ENCODE peak calls at places on chromosome 7, in ten cellular contexts. Q is CD8-positive, alpha-beta T cell; A is ovary; C is heart right ventricle; D is left ventricle myocardium inferior; H is hepatocyte; Z is AG10803; P is GM10248; E is coronary artery; Y is right lobe of liver. T is an unnamed sample.

GRCh38 chr7:90749774-90750173 is 153.7 kb downstream of the CDK14 start:
- DNase-seq in Q (no peak), A (no peak), C (no peak), D (no peak), H (peak), Z (peak), P (no peak), E (no peak), Y (no peak), T (no peak)

GRCh38 chr7:99289185-99289584 is 16.5 kb downstream of the MYH16 start:
- DNase-seq in Q (no peak), A (no peak), C (no peak), D (no peak), H (no peak), Z (no peak), P (no peak), E (no peak), Y (no peak), T (no peak)

GRCh38 chr7:136942994-136943393 is 74.5 kb downstream of the CHRM2 start:
- DNase-seq in Q (no peak), A (no peak), C (no peak), D (no peak), H (no peak), Z (no peak), P (no peak), E (no peak), Y (no peak), T (no peak)

GRCh38 chr7:7639421-7639820 is 1.1 kb upstream of the UMAD1 start:
- DNase-seq in Q (no peak), A (no peak), C (no peak), D (no peak), H (no peak), Z (no peak), P (no peak), E (no peak), Y (no peak), T (no peak)

GRCh38 chr7:25953859-25954258 is 198.1 kb upstream of the NFE2L3 start:
- DNase-seq in Q (no peak), A (no peak), C (no peak), D (no peak), H (no peak), Z (no peak), P (no peak), E (no peak), Y (no peak), T (no peak)

GRCh38 chr7:36408589-36408988 is 18.9 kb downstream of the ANLN start:
- DNase-seq in Q (no peak), A (no peak), C (no peak), D (no peak), H (no peak), Z (no peak), P (no peak), E (no peak), Y (no peak), T (no peak)

GRCh38 chr7:124550036-124550435 is 215.6 kb downstream of the GPR37 start:
- DNase-seq in Q (no peak), A (no peak), C (no peak), D (no peak), H (no peak), Z (peak), P (no peak), E (no peak), Y (no peak), T (no peak)

GRCh38 chr7:127713758-127714157 is 61.8 kb downstream of the SND1 start:
- DNase-seq in Q (no peak), A (no peak), C (no peak), D (no peak), H (no peak), Z (no peak), P (no peak), E (no peak), Y (no peak), T (no peak)

GRCh38 chr7:13593854-13594253 is 395.6 kb downstream of the ETV1 start:
- DNase-seq in Q (no peak), A (no peak), C (no peak), D (no peak), H (no peak), Z (no peak), P (no peak), E (no peak), Y (no peak), T (no peak)

GRCh38 chr7:124130-124949 is 68.0 kb upstream of the FAM20C start:
- DNase-seq in Q (no peak), A (no peak), C (peak), D (no peak), H (peak), Z (no peak), P (no peak), E (no peak), Y (no peak), T (no peak)

GRCh38 chr7:130242198-130243014 is 24.3 kb upstream of the CPA2 start:
- DNase-seq in Q (peak), A (peak), C (peak), D (peak), H (peak), Z (peak), P (peak), E (no peak), Y (peak), T (peak)

GRCh38 chr7:47461161-47461560 is 120.8 kb downstream of the TNS3 start:
- DNase-seq in Q (no peak), A (peak), C (peak), D (peak), H (no peak), Z (peak), P (no peak), E (no peak), Y (no peak), T (no peak)

GRCh38 chr7:69534461-69535041 is 63.7 kb upstream of the AUTS2 start:
- DNase-seq in Q (no peak), A (no peak), C (no peak), D (no peak), H (no peak), Z (no peak), P (no peak), E (no peak), Y (no peak), T (no peak)

GRCh38 chr7:113891828-113892227 is 27.0 kb downstream of the PPP1R3A start:
- DNase-seq in Q (no peak), A (no peak), C (no peak), D (no peak), H (no peak), Z (peak), P (no peak), E (no peak), Y (no peak), T (no peak)

GRCh38 chr7:100093498-100093897 is 4.7 kb downstream of the COPS6 start:
- DNase-seq in Q (no peak), A (no peak), C (no peak), D (no peak), H (no peak), Z (no peak), P (no peak), E (no peak), Y (no peak), T (no peak)

GRCh38 chr7:37342665-37343471 is 105.8 kb downstream of the ELMO1 start:
- DNase-seq in Q (peak), A (no peak), C (no peak), D (no peak), H (no peak), Z (no peak), P (peak), E (no peak), Y (no peak), T (no peak)

GRCh38 chr7:79982151-79982770 is 152.4 kb upstream of the GNAI1 start:
- DNase-seq in Q (no peak), A (no peak), C (no peak), D (no peak), H (no peak), Z (peak), P (no peak), E (no peak), Y (no peak), T (no peak)

GRCh38 chr7:31986878-31987518 is 83.2 kb downstream of the PDE1C start:
- DNase-seq in Q (no peak), A (no peak), C (no peak), D (no peak), H (no peak), Z (peak), P (no peak), E (no peak), Y (no peak), T (no peak)

GRCh38 chr7:24732646-24733413 is 24.4 kb downstream of the GSDME start:
- DNase-seq in Q (no peak), A (no peak), C (no peak), D (no peak), H (peak), Z (peak), P (no peak), E (no peak), Y (no peak), T (no peak)

GRCh38 chr7:55161154-55161687 is 142.4 kb downstream of the EGFR start:
- DNase-seq in Q (no peak), A (no peak), C (no peak), D (no peak), H (no peak), Z (no peak), P (no peak), E (no peak), Y (no peak), T (no peak)

GRCh38 chr7:146961617-146962016 is 845.0 kb downstream of the CNTNAP2 start:
- DNase-seq in Q (no peak), A (no peak), C (no peak), D (no peak), H (peak), Z (peak), P (no peak), E (no peak), Y (no peak), T (no peak)

GRCh38 chr7:6163402-6163801 is 109.0 kb downstream of the CYTH3 start:
- DNase-seq in Q (no peak), A (no peak), C (no peak), D (no peak), H (no peak), Z (no peak), P (no peak), E (no peak), Y (no peak), T (no peak)

DNA sequence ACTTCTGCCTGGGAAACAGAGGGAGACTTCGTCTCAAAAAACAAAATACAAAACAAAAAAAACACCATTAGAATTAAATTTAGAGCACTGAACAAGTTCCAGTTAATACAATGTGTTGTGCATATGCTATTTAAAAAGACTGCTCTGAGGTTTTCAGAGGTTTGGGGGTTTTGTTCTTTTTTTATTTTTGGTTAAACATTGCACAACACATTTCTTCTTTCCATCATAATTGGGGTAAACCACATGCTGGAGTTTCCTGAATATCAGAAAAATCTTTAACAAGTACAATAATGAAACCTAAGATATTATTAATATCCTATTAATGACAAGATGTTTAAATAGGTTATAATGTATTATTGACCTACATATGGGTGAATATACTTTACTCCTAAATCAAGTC is 26.3 kb downstream of the IGF2BP3 start:
- DNase-seq in Q (no peak), A (no peak), C (no peak), D (no peak), H (no peak), Z (peak), P (no peak), E (no peak), Y (no peak), T (no peak)
- TF ChIP-seq CTCF in Q (no peak), A (no peak), C (no peak), D (no peak), H (no peak), Z (no peak), P (no peak), E (no peak), Y (no peak), T (no peak)

DNA sequence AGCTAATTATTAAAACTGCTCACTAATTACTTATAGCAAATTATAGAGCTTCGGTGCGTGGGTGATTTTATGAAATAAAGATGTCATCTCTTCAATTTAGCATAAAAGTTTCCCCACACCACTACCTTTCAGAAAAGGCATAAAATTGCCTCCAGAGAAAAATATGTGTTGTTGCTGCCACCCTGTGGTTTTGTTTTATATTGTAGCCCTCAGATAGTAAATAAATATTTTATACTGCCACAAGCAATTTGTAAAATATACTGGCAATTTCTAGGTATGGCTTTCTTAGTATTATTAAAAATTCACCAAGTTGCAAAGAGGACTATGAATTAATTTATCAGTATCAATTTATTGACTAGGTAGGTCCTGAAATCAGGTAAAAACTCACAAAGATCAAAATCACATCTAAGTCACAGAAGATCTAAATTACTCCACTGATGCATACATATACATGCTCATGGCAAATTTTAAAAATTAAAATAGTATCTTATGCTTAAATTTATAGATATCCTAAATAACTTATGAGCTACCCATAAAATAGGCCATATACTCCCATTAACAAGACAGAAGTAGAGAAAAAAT is 26.5 kb downstream of the ASNS start:
- DNase-seq in Q (no peak), A (no peak), C (no peak), D (no peak), H (peak), Z (peak), P (no peak), E (no peak), Y (no peak), T (no peak)
- TF ChIP-seq CTCF in Q (peak), A (no peak), C (peak), D (peak), H (peak), Z (peak), P (peak), E (no peak), Y (peak), T (peak)

GRCh38 chr7:40186586-40186985 is 51.8 kb downstream of the SUGCT start:
- DNase-seq in Q (no peak), A (no peak), C (no peak), D (no peak), H (no peak), Z (no peak), P (no peak), E (no peak), Y (no peak), T (no peak)
- TF ChIP-seq CTCF in Q (no peak), A (no peak), C (no peak), D (no peak), H (no peak), Z (peak), P (no peak), E (no peak), Y (no peak), T (no peak)

GRCh38 chr7:101815826-101816488 is 1.5 kb upstream of the CUX1 start:
- DNase-seq in Q (peak), A (peak), C (peak), D (peak), H (peak), Z (peak), P (peak), E (peak), Y (peak), T (peak)
- TF ChIP-seq CTCF in Q (no peak), A (no peak), C (no peak), D (peak), H (no peak), Z (peak), P (peak), E (no peak), Y (peak), T (no peak)

GRCh38 chr7:134343796-134344195 is 27.1 kb upstream of the SLC35B4 start:
- DNase-seq in Q (no peak), A (no peak), C (no peak), D (no peak), H (no peak), Z (no peak), P (no peak), E (no peak), Y (no peak), T (no peak)

GRCh38 chr7:134337980-134338379 is 21.2 kb upstream of the SLC35B4 start:
- DNase-seq in Q (no peak), A (no peak), C (no peak), D (no peak), H (no peak), Z (no peak), P (no peak), E (no peak), Y (no peak), T (no peak)

GRCh38 chr7:134334408-134334807 is 17.7 kb upstream of the SLC35B4 start:
- DNase-seq in Q (no peak), A (no peak), C (no peak), D (no peak), H (no peak), Z (no peak), P (no peak), E (no peak), Y (no peak), T (no peak)

GRCh38 chr7:134343136-134343535 is 26.4 kb upstream of the SLC35B4 start:
- DNase-seq in Q (no peak), A (no peak), C (no peak), D (no peak), H (no peak), Z (no peak), P (no peak), E (no peak), Y (no peak), T (no peak)

DNA sequence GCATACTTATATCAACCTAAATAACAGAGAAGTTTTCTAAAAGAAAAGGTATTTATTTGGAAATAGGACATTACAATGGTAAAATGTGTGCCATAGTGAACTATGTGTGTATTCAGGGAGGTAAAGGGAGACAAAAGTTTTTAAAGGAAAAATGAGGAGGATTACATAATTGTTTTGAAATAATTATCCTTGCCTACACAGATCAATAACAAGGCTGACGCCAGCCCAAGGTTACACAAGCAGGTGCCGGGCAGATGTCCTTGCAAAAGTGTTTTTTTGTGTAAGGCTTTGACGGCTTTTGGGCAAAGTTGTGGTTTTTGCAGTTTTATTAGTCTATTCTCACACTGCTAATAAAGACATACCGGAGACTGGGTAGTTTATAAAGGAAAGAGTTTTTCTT is 22.7 kb upstream of the SLC35B4 start:
- DNase-seq in Q (no peak), A (no peak), C (no peak), D (no peak), H (no peak), Z (peak), P (no peak), E (no peak), Y (peak), T (no peak)
- TF ChIP-seq CTCF in Q (no peak), A (no peak), C (no peak), D (no peak), H (no peak), Z (no peak), P (no peak), E (no peak), Y (no peak), T (no peak)